ENCODE peak calls at places on chromosome 3, in four cellular contexts. H is HepG2, M is K562, U is H1. Y is an unnamed sample.
A peak's percentile ranks its signal among the peaks of the same experiment; 100 is the strongest.

GRCh38 chr3:137103739-137104138 is 146.0 kb downstream of the IL20RB start:
- DNase-seq in H (no peak), M (no peak), U (no peak), Y (no peak)

GRCh38 chr3:36524560-36524959 is 144.3 kb downstream of the STAC start:
- DNase-seq in H (no peak), M (no peak), U (no peak), Y (no peak)

GRCh38 chr3:77825045-77825827 is 785.3 kb downstream of the ROBO2 start:
- DNase-seq in H (no peak), M (no peak), U (no peak), Y (no peak)

GRCh38 chr3:72890166-72890925 is 2.5 kb downstream of the GXYLT2 start:
- DNase-seq in H (peak; percentile 11), M (no peak), U (no peak), Y (no peak)

GRCh38 chr3:155919728-155920127 is 49.3 kb downstream of the GMPS start:
- DNase-seq in H (no peak), M (no peak), U (no peak), Y (no peak)

GRCh38 chr3:38313685-38314084 is 31.6 kb downstream of the SLC22A14 start:
- DNase-seq in H (no peak), M (no peak), U (no peak), Y (no peak)

GRCh38 chr3:190167936-190168680 is 47.4 kb upstream of the P3H2 start:
- DNase-seq in H (no peak), M (no peak), U (no peak), Y (no peak)

GRCh38 chr3:156888576-156888975 is 62.4 kb downstream of the LEKR1 start:
- DNase-seq in H (no peak), M (no peak), U (no peak), Y (no peak)

GRCh38 chr3:83426311-83426710 is 1532.5 kb upstream of the CADM2 start:
- DNase-seq in H (peak; percentile 1), M (no peak), U (no peak), Y (no peak)

GRCh38 chr3:72652395-72652794 is 195.8 kb downstream of the SHQ1 start:
- DNase-seq in H (no peak), M (no peak), U (no peak), Y (no peak)

GRCh38 chr3:150511096-150511670 is 35.1 kb downstream of the SERP1 start:
- DNase-seq in H (no peak), M (no peak), U (no peak), Y (no peak)

GRCh38 chr3:131381445-131382291 is at the start of gene NUDT16:
- DNase-seq in H (peak; percentile 97), M (peak; percentile 94), U (peak; percentile 99), Y (peak; percentile 91)

GRCh38 chr3:137778941-137779340 is 14.8 kb downstream of the SOX14 start:
- DNase-seq in H (no peak), M (no peak), U (no peak), Y (no peak)

GRCh38 chr3:159821148-159821547 is 167.5 kb upstream of the IL12A start:
- DNase-seq in H (no peak), M (no peak), U (no peak), Y (no peak)

GRCh38 chr3:56796996-56797395 is 4.8 kb downstream of the ARHGEF3 start:
- DNase-seq in H (no peak), M (no peak), U (no peak), Y (no peak)
- H3K4me3 ChIP-seq in H (no peak overlapping the region), M (no peak overlapping the region), U (no peak overlapping the region), Y (peak overlapping the region; percentile 12)

GRCh38 chr3:42657675-42658074 is 4.2 kb downstream of the ZBTB47 start:
- DNase-seq in H (no peak), M (no peak), U (no peak), Y (no peak)
- H3K9ac ChIP-seq in H (no peak overlapping the region), M (no peak overlapping the region), U (no peak overlapping the region), Y (no peak overlapping the region)

GRCh38 chr3:4493931-4494806 is 1.0 kb downstream of the ITPR1 start:
- DNase-seq in H (no peak), M (no peak), U (no peak), Y (no peak)
- TF ChIP-seq KDM1A in H (no peak), M (no peak), U (no peak), Y (no peak)

GRCh38 chr3:122973893-122974615 is 53.5 kb downstream of the SEMA5B start:
- DNase-seq in H (no peak), M (no peak), U (no peak), Y (no peak)

GRCh38 chr3:122974764-122975162 is 52.8 kb downstream of the SEMA5B start:
- DNase-seq in H (no peak), M (no peak), U (no peak), Y (no peak)

GRCh38 chr3:122977645-122978466 is 49.7 kb downstream of the SEMA5B start:
- DNase-seq in H (peak; percentile 73), M (no peak), U (no peak), Y (no peak)

GRCh38 chr3:122975924-122976293 is 51.7 kb downstream of the SEMA5B start:
- DNase-seq in H (no peak), M (no peak), U (no peak), Y (no peak)

GRCh38 chr3:122975163-122975923 is 52.2 kb downstream of the SEMA5B start:
- DNase-seq in H (no peak), M (no peak), U (no peak), Y (no peak)
- H3K4me3 ChIP-seq in H (no peak overlapping the region), M (no peak overlapping the region), U (no peak overlapping the region), Y (no peak overlapping the region)

GRCh38 chr3:69306239-69307185 is 79.4 kb downstream of the FRMD4B start:
- DNase-seq in H (peak; percentile 80), M (peak; percentile 65), U (peak; percentile 63), Y (no peak)
- H3K9ac ChIP-seq in H (no peak overlapping the region), M (no peak overlapping the region), U (no peak overlapping the region), Y (no peak overlapping the region)

DNA sequence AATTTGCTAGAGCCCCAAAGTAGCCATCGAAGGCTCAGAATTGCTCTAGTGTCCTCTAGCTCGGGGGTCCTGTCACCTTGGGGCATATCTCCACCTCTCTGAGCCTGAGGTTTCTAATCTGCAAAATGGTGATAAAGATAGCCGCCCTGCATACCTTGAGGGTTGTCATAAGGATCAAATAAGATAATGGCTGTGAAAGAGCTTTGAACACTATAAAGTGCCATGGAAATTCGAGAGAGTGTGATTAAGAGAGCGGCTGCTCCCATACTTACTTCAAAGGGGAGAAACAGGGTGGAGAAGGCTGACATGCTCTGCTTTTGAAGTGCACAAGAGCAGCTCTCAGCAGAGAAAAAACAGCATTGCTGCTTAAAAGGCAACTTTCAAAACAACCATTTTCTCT is 529.2 kb downstream of the EPHB1 start:
- DNase-seq in H (no peak), M (no peak), U (no peak), Y (no peak)
- TF ChIP-seq KDM1A in H (no peak), M (no peak), U (no peak), Y (no peak)